ENCODE peak calls at places on chromosomes 13 and 19, in nine cellular contexts. O, U, A, H, S, W, X, I and C are unnamed samples.

GRCh38 chr19:49592486-49593232 is 1.7 kb downstream of the PRR12 start:
- DNase-seq in A (no peak), U (no peak), S (no peak), H (no peak), X (no peak), I (no peak), O (peak; percentile 12), W (peak; percentile 33), C (no peak)

GRCh38 chr19:31354316-31354715 is 5.1 kb upstream of the TSHZ3 start:
- DNase-seq in A (no peak), W (no peak), S (no peak), U (no peak), O (no peak), H (no peak), X (no peak), I (no peak), C (no peak)

GRCh38 chr13:113029487-113030258 is 60.7 kb downstream of the MCF2L start:
- DNase-seq in I (no peak), H (peak; percentile 80), A (peak; percentile 56), U (peak; percentile 8), X (no peak), S (peak; percentile 36), O (peak; percentile 18), W (peak; percentile 14), C (no peak)

GRCh38 chr13:44972956-44973581 is 16.2 kb downstream of the NUFIP1 start:
- DNase-seq in X (no peak), S (no peak), U (no peak), W (peak; percentile 31), I (peak; percentile 59), H (no peak), A (peak; percentile 27), O (peak; percentile 58), C (no peak)

GRCh38 chr19:47253467-47253881 is 2.9 kb upstream of the CCDC9 start:
- DNase-seq in S (no peak), A (no peak), O (peak; percentile 67), U (no peak), I (peak; percentile 79), W (peak; percentile 80), X (no peak), H (no peak), C (peak; percentile 74)

GRCh38 chr13:27104606-27105005 is 67.0 kb downstream of the USP12 start:
- DNase-seq in H (no peak), S (no peak), I (no peak), O (no peak), A (no peak), U (no peak), W (no peak), X (no peak), C (no peak)

GRCh38 chr13:100454876-100455275 is 133.7 kb downstream of the GGACT start:
- DNase-seq in A (no peak), O (peak; percentile 45), I (peak; percentile 41), S (no peak), X (no peak), U (no peak), H (peak; percentile 40), W (peak; percentile 43), C (no peak)

GRCh38 chr13:79044415-79044814 is 361.6 kb downstream of the RBM26 start:
- DNase-seq in X (no peak), S (no peak), I (no peak), H (no peak), U (no peak), W (no peak), A (no peak), O (no peak), C (no peak)

GRCh38 chr19:43470288-43470687 is 4.9 kb upstream of the LYPD3 start:
- DNase-seq in H (peak; percentile 57), I (peak; percentile 40), U (no peak), O (peak; percentile 7), A (no peak), S (no peak), X (no peak), W (no peak), C (no peak)

GRCh38 chr19:18588611-18589379 is at the start of gene REX1BD:
- DNase-seq in A (peak; percentile 77), I (peak; percentile 78), U (peak; percentile 66), H (peak; percentile 78), O (peak; percentile 88), X (peak; percentile 73), S (peak; percentile 79), W (peak; percentile 83), C (peak; percentile 60)

GRCh38 chr13:110647365-110647737 is 32.0 kb downstream of the NAXD start:
- DNase-seq in U (no peak), I (no peak), H (no peak), A (no peak), X (no peak), S (no peak), O (no peak), W (no peak), C (no peak)

GRCh38 chr13:98751397-98752110 is 918 bp downstream of the SLC15A1 start:
- DNase-seq in W (peak; percentile 86), H (no peak), O (peak; percentile 39), S (no peak), X (no peak), I (peak; percentile 41), A (peak; percentile 22), U (no peak), C (no peak)

GRCh38 chr13:20534038-20534608 is 8.5 kb upstream of the CRYL1 start:
- DNase-seq in I (no peak), A (no peak), O (no peak), W (no peak), X (no peak), S (no peak), H (no peak), U (no peak), C (no peak)

GRCh38 chr13:20911037-20911436 is 8.5 kb upstream of the XPO4 start:
- DNase-seq in H (no peak), S (no peak), O (no peak), A (no peak), U (no peak), W (no peak), X (no peak), I (no peak), C (no peak)

GRCh38 chr13:61531383-61532065 is 115.9 kb upstream of the PCDH20 start:
- DNase-seq in A (no peak), I (no peak), U (no peak), H (no peak), S (no peak), O (no peak), W (no peak), X (no peak), C (no peak)

GRCh38 chr19:39097721-39098120 is 13.6 kb downstream of the ACP7 start:
- DNase-seq in W (no peak), X (no peak), S (no peak), U (no peak), I (no peak), A (no peak), H (no peak), O (no peak), C (no peak)

GRCh38 chr13:65787087-65787486 is 1443.0 kb downstream of the PCDH9 start:
- DNase-seq in U (no peak), W (no peak), I (peak; percentile 3), A (no peak), O (peak; percentile 47), S (no peak), H (no peak), X (no peak), C (no peak)

GRCh38 chr19:40413291-40413994 is at the start of gene PRX:
- DNase-seq in W (no peak), I (no peak), O (no peak), U (no peak), H (no peak), A (no peak), X (no peak), S (no peak), C (no peak)

GRCh38 chr13:88526186-88526852 is 855.1 kb downstream of the SLITRK5 start:
- DNase-seq in U (no peak), O (no peak), W (no peak), X (no peak), H (no peak), S (no peak), I (no peak), A (no peak), C (no peak)

GRCh38 chr13:63625869-63626268 is 2210.2 kb upstream of the PCDH20 start:
- DNase-seq in W (peak; percentile 63), H (no peak), U (no peak), S (no peak), I (no peak), A (peak; percentile 40), O (no peak), X (no peak), C (no peak)

GRCh38 chr13:99004931-99005330 is 27.1 kb upstream of the DOCK9 start:
- DNase-seq in A (no peak), W (no peak), X (no peak), I (no peak), O (no peak), U (no peak), H (no peak), S (no peak), C (no peak)

GRCh38 chr13:95452376-95452775 is 100.1 kb upstream of the CLDN10 start:
- DNase-seq in U (no peak), W (peak; percentile 33), S (no peak), X (no peak), O (no peak), A (no peak), I (peak; percentile 16), H (no peak), C (no peak)

GRCh38 chr19:48433337-48433736 is 12.4 kb upstream of the GRWD1 start:
- DNase-seq in W (no peak), X (no peak), A (no peak), S (no peak), I (no peak), H (no peak), O (no peak), U (no peak), C (no peak)

GRCh38 chr19:41753159-41753558 is 2.2 kb upstream of the CEACAM6 start:
- DNase-seq in A (peak; percentile 67), U (peak; percentile 34), I (peak; percentile 18), W (peak; percentile 60), H (peak; percentile 57), X (peak; percentile 74), O (peak; percentile 40), S (no peak), C (no peak)